ENCODE peak calls at places on chromosomes 7 and 10, in ten cellular contexts. One of them, this sample, is unnamed.

GRCh38 chr10:5283305-5284158 is 81.2 kb upstream of the UCN3 start:
- DNase-seq in lower leg skin: peak; percentile 59
- DNase-seq in fibroblast of lung: peak; percentile 66
- DNase-seq in heart left ventricle: peak; percentile 63
- DNase-seq in HCT116: peak; percentile 55
- DNase-seq in esophagus squamous epithelium: no peak
- DNase-seq in AG10803: peak; percentile 61
- DNase-seq in neural progenitor cell: peak; percentile 77
- DNase-seq in OCI-LY7: peak; percentile 39
- DNase-seq in fibroblast of mammary gland: peak; percentile 71
- DNase-seq in this sample: no peak

GRCh38 chr10:110437761-110438341 is 59.9 kb upstream of the DUSP5 start:
- DNase-seq in fibroblast of lung: no peak
- DNase-seq in HCT116: no peak
- DNase-seq in fibroblast of mammary gland: no peak
- DNase-seq in esophagus squamous epithelium: no peak
- DNase-seq in AG10803: no peak
- DNase-seq in heart left ventricle: no peak
- DNase-seq in neural progenitor cell: no peak
- DNase-seq in lower leg skin: no peak
- DNase-seq in OCI-LY7: peak; percentile 57
- DNase-seq in this sample: no peak

GRCh38 chr10:64093304-64093703 is 572.1 kb downstream of the REEP3 start:
- DNase-seq in lower leg skin: no peak
- DNase-seq in heart left ventricle: no peak
- DNase-seq in AG10803: no peak
- DNase-seq in fibroblast of mammary gland: no peak
- DNase-seq in esophagus squamous epithelium: no peak
- DNase-seq in OCI-LY7: no peak
- DNase-seq in fibroblast of lung: no peak
- DNase-seq in neural progenitor cell: no peak
- DNase-seq in HCT116: no peak
- DNase-seq in this sample: no peak

GRCh38 chr7:139798221-139798620 is 20.4 kb upstream of the HIPK2 start:
- DNase-seq in OCI-LY7: peak; percentile 59
- DNase-seq in lower leg skin: no peak
- DNase-seq in heart left ventricle: no peak
- DNase-seq in neural progenitor cell: no peak
- DNase-seq in esophagus squamous epithelium: no peak
- DNase-seq in AG10803: no peak
- DNase-seq in fibroblast of mammary gland: no peak
- DNase-seq in fibroblast of lung: no peak
- DNase-seq in HCT116: no peak
- DNase-seq in this sample: no peak

GRCh38 chr10:4121531-4122380 is 336.7 kb upstream of the KLF6 start:
- DNase-seq in HCT116: no peak
- DNase-seq in OCI-LY7: peak; percentile 20
- DNase-seq in neural progenitor cell: no peak
- DNase-seq in AG10803: no peak
- DNase-seq in fibroblast of lung: no peak
- DNase-seq in fibroblast of mammary gland: no peak
- DNase-seq in heart left ventricle: peak; percentile 37
- DNase-seq in lower leg skin: no peak
- DNase-seq in esophagus squamous epithelium: no peak
- DNase-seq in this sample: no peak

GRCh38 chr10:90302758-90303443 is 554.9 kb downstream of the HTR7 start:
- DNase-seq in fibroblast of lung: no peak
- DNase-seq in lower leg skin: no peak
- DNase-seq in heart left ventricle: peak; percentile 34
- DNase-seq in OCI-LY7: no peak
- DNase-seq in esophagus squamous epithelium: no peak
- DNase-seq in fibroblast of mammary gland: no peak
- DNase-seq in AG10803: no peak
- DNase-seq in neural progenitor cell: no peak
- DNase-seq in HCT116: no peak
- DNase-seq in this sample: no peak

GRCh38 chr10:89332092-89332633 is 4.4 kb downstream of the IFIT3 start:
- DNase-seq in heart left ventricle: no peak
- DNase-seq in HCT116: no peak
- DNase-seq in AG10803: peak; percentile 71
- DNase-seq in OCI-LY7: peak; percentile 59
- DNase-seq in neural progenitor cell: no peak
- DNase-seq in esophagus squamous epithelium: no peak
- DNase-seq in lower leg skin: no peak
- DNase-seq in fibroblast of lung: peak; percentile 81
- DNase-seq in fibroblast of mammary gland: peak; percentile 76
- DNase-seq in this sample: peak; percentile 54

GRCh38 chr10:47322300-47323061 is at the start of gene GDF2:
- DNase-seq in lower leg skin: no peak
- DNase-seq in fibroblast of mammary gland: no peak
- DNase-seq in esophagus squamous epithelium: no peak
- DNase-seq in OCI-LY7: no peak
- DNase-seq in AG10803: no peak
- DNase-seq in neural progenitor cell: no peak
- DNase-seq in HCT116: no peak
- DNase-seq in heart left ventricle: no peak
- DNase-seq in fibroblast of lung: no peak
- DNase-seq in this sample: no peak

GRCh38 chr10:69952069-69952800 is 100.4 kb upstream of the MACROH2A2 start:
- DNase-seq in fibroblast of mammary gland: no peak
- DNase-seq in HCT116: no peak
- DNase-seq in fibroblast of lung: no peak
- DNase-seq in heart left ventricle: no peak
- DNase-seq in OCI-LY7: peak; percentile 79
- DNase-seq in esophagus squamous epithelium: no peak
- DNase-seq in AG10803: no peak
- DNase-seq in neural progenitor cell: peak; percentile 71
- DNase-seq in lower leg skin: no peak
- DNase-seq in this sample: no peak

GRCh38 chr10:113097046-113097415 is 147.0 kb downstream of the TCF7L2 start:
- DNase-seq in OCI-LY7: no peak
- DNase-seq in fibroblast of mammary gland: no peak
- DNase-seq in esophagus squamous epithelium: no peak
- DNase-seq in neural progenitor cell: no peak
- DNase-seq in AG10803: no peak
- DNase-seq in fibroblast of lung: no peak
- DNase-seq in lower leg skin: no peak
- DNase-seq in heart left ventricle: no peak
- DNase-seq in HCT116: no peak
- DNase-seq in this sample: no peak

GRCh38 chr10:88755753-88756152 is 4.1 kb upstream of the LIPN start:
- DNase-seq in HCT116: no peak
- DNase-seq in lower leg skin: no peak
- DNase-seq in AG10803: no peak
- DNase-seq in OCI-LY7: no peak
- DNase-seq in fibroblast of mammary gland: no peak
- DNase-seq in fibroblast of lung: no peak
- DNase-seq in neural progenitor cell: no peak
- DNase-seq in esophagus squamous epithelium: no peak
- DNase-seq in heart left ventricle: no peak
- DNase-seq in this sample: no peak

GRCh38 chr7:12092499-12093130 is 118.5 kb upstream of the TMEM106B start:
- DNase-seq in OCI-LY7: no peak
- DNase-seq in HCT116: no peak
- DNase-seq in neural progenitor cell: no peak
- DNase-seq in AG10803: no peak
- DNase-seq in fibroblast of lung: no peak
- DNase-seq in heart left ventricle: no peak
- DNase-seq in lower leg skin: no peak
- DNase-seq in fibroblast of mammary gland: no peak
- DNase-seq in esophagus squamous epithelium: no peak
- DNase-seq in this sample: no peak

GRCh38 chr7:17598846-17599245 is 300.4 kb downstream of the AHR start:
- DNase-seq in OCI-LY7: no peak
- DNase-seq in lower leg skin: no peak
- DNase-seq in AG10803: peak; percentile 22
- DNase-seq in neural progenitor cell: no peak
- DNase-seq in HCT116: no peak
- DNase-seq in heart left ventricle: no peak
- DNase-seq in fibroblast of lung: no peak
- DNase-seq in fibroblast of mammary gland: peak; percentile 41
- DNase-seq in esophagus squamous epithelium: no peak
- DNase-seq in this sample: no peak

GRCh38 chr10:6973904-6974303 is 393.8 kb upstream of the PRKCQ start:
- DNase-seq in neural progenitor cell: no peak
- DNase-seq in heart left ventricle: no peak
- DNase-seq in AG10803: no peak
- DNase-seq in esophagus squamous epithelium: no peak
- DNase-seq in OCI-LY7: no peak
- DNase-seq in fibroblast of mammary gland: no peak
- DNase-seq in fibroblast of lung: no peak
- DNase-seq in lower leg skin: no peak
- DNase-seq in HCT116: no peak
- DNase-seq in this sample: no peak

GRCh38 chr10:13470270-13470669 is 58.5 kb downstream of the BEND7 start:
- DNase-seq in fibroblast of mammary gland: no peak
- DNase-seq in AG10803: no peak
- DNase-seq in heart left ventricle: no peak
- DNase-seq in fibroblast of lung: no peak
- DNase-seq in esophagus squamous epithelium: no peak
- DNase-seq in OCI-LY7: no peak
- DNase-seq in HCT116: no peak
- DNase-seq in neural progenitor cell: no peak
- DNase-seq in lower leg skin: no peak
- DNase-seq in this sample: no peak
- TF ChIP-seq CTCF in fibroblast of mammary gland: peak; percentile 5
- TF ChIP-seq CTCF in AG10803: no peak
- TF ChIP-seq CTCF in heart left ventricle: no peak
- TF ChIP-seq CTCF in fibroblast of lung: peak; percentile 5
- TF ChIP-seq CTCF in esophagus squamous epithelium: no peak
- TF ChIP-seq CTCF in OCI-LY7: peak; percentile 52
- TF ChIP-seq CTCF in HCT116: no peak
- TF ChIP-seq CTCF in neural progenitor cell: peak; percentile 40
- TF ChIP-seq CTCF in lower leg skin: no peak
- TF ChIP-seq CTCF in this sample: peak; percentile 28

GRCh38 chr10:86759073-86759672 is 2.8 kb downstream of the BMPR1A start:
- DNase-seq in neural progenitor cell: no peak
- DNase-seq in OCI-LY7: no peak
- DNase-seq in heart left ventricle: no peak
- DNase-seq in fibroblast of mammary gland: no peak
- DNase-seq in AG10803: peak; percentile 40
- DNase-seq in fibroblast of lung: peak; percentile 30
- DNase-seq in lower leg skin: no peak
- DNase-seq in HCT116: no peak
- DNase-seq in esophagus squamous epithelium: no peak
- DNase-seq in this sample: no peak
- H3K4me3 ChIP-seq in neural progenitor cell: peak overlapping the region; percentile 87
- H3K4me3 ChIP-seq in OCI-LY7: no peak overlapping the region
- H3K4me3 ChIP-seq in heart left ventricle: no peak overlapping the region
- H3K4me3 ChIP-seq in fibroblast of mammary gland: peak overlapping the region; percentile 1
- H3K4me3 ChIP-seq in AG10803: peak overlapping the region; percentile 75
- H3K4me3 ChIP-seq in fibroblast of lung: peak overlapping the region; percentile 63
- H3K4me3 ChIP-seq in lower leg skin: no peak overlapping the region
- H3K4me3 ChIP-seq in HCT116: no peak overlapping the region
- H3K4me3 ChIP-seq in esophagus squamous epithelium: peak overlapping the region; percentile 93
- H3K4me3 ChIP-seq in this sample: peak overlapping the region; percentile 85

GRCh38 chr7:73973091-73973490 is 54.9 kb upstream of the ELN start:
- DNase-seq in fibroblast of mammary gland: no peak
- DNase-seq in fibroblast of lung: no peak
- DNase-seq in OCI-LY7: no peak
- DNase-seq in heart left ventricle: peak; percentile 73
- DNase-seq in esophagus squamous epithelium: no peak
- DNase-seq in HCT116: no peak
- DNase-seq in neural progenitor cell: no peak
- DNase-seq in AG10803: no peak
- DNase-seq in lower leg skin: peak; percentile 7
- DNase-seq in this sample: no peak

GRCh38 chr7:73971315-73971700 is 56.7 kb upstream of the ELN start:
- DNase-seq in OCI-LY7: peak; percentile 15
- DNase-seq in esophagus squamous epithelium: no peak
- DNase-seq in lower leg skin: no peak
- DNase-seq in fibroblast of mammary gland: no peak
- DNase-seq in AG10803: no peak
- DNase-seq in HCT116: no peak
- DNase-seq in fibroblast of lung: no peak
- DNase-seq in heart left ventricle: peak; percentile 9
- DNase-seq in neural progenitor cell: no peak
- DNase-seq in this sample: no peak

GRCh38 chr7:73972614-73973013 is 55.4 kb upstream of the ELN start:
- DNase-seq in fibroblast of lung: no peak
- DNase-seq in OCI-LY7: no peak
- DNase-seq in neural progenitor cell: no peak
- DNase-seq in heart left ventricle: peak; percentile 7
- DNase-seq in esophagus squamous epithelium: no peak
- DNase-seq in fibroblast of mammary gland: no peak
- DNase-seq in HCT116: no peak
- DNase-seq in AG10803: no peak
- DNase-seq in lower leg skin: peak; percentile 3
- DNase-seq in this sample: no peak

GRCh38 chr7:73970801-73971229 is 57.2 kb upstream of the ELN start:
- DNase-seq in heart left ventricle: peak; percentile 13
- DNase-seq in neural progenitor cell: no peak
- DNase-seq in fibroblast of lung: no peak
- DNase-seq in AG10803: no peak
- DNase-seq in HCT116: no peak
- DNase-seq in OCI-LY7: no peak
- DNase-seq in lower leg skin: peak; percentile 11
- DNase-seq in esophagus squamous epithelium: no peak
- DNase-seq in fibroblast of mammary gland: no peak
- DNase-seq in this sample: no peak

DNA sequence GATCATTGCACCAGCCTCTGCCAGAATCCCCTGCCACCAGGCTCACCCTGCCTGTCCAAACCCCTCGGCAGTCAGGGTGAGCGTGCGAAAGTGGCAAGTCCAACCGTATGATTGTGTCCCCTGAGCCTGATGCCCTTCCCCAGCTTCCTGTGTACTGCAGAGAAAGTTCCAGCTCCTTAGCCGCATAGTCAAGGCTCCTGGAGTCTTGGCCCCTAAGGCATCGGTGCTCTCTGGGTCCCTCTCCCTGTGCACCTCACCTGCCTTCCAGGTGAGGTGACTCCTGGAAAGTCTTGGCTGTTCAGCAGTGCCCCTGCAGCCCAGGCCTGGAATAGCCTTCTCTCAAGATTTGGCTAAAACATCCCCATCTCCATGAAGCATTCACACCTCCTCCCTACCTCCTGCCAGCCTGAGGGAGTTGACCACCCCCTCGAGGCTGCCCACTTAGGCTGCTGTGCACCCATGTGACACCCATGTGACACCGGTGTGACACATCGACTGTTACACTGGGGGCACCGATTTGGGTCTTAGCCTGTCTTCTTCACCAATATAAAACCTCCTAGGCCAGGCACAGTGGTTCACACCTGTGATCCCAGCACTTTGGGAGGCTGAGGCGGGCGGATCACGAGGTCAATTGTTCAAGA is 56.2 kb upstream of the ELN start:
- DNase-seq in HCT116: peak; percentile 47
- DNase-seq in fibroblast of lung: no peak
- DNase-seq in lower leg skin: peak; percentile 12
- DNase-seq in heart left ventricle: peak; percentile 6
- DNase-seq in fibroblast of mammary gland: no peak
- DNase-seq in AG10803: no peak
- DNase-seq in esophagus squamous epithelium: no peak
- DNase-seq in OCI-LY7: no peak
- DNase-seq in neural progenitor cell: no peak
- DNase-seq in this sample: no peak
- TF ChIP-seq CTCF in HCT116: peak; percentile 45
- TF ChIP-seq CTCF in fibroblast of lung: peak; percentile 7
- TF ChIP-seq CTCF in lower leg skin: no peak
- TF ChIP-seq CTCF in heart left ventricle: no peak
- TF ChIP-seq CTCF in fibroblast of mammary gland: no peak
- TF ChIP-seq CTCF in AG10803: no peak
- TF ChIP-seq CTCF in esophagus squamous epithelium: no peak
- TF ChIP-seq CTCF in OCI-LY7: peak; percentile 46
- TF ChIP-seq CTCF in neural progenitor cell: peak; percentile 24
- TF ChIP-seq CTCF in this sample: no peak

GRCh38 chr7:14505906-14506305 is 396.6 kb downstream of the DGKB start:
- DNase-seq in heart left ventricle: no peak
- DNase-seq in lower leg skin: no peak
- DNase-seq in fibroblast of lung: peak; percentile 31
- DNase-seq in fibroblast of mammary gland: peak; percentile 4
- DNase-seq in neural progenitor cell: no peak
- DNase-seq in OCI-LY7: no peak
- DNase-seq in AG10803: no peak
- DNase-seq in HCT116: no peak
- DNase-seq in esophagus squamous epithelium: no peak
- DNase-seq in this sample: no peak
- H3K4me3 ChIP-seq in heart left ventricle: no peak overlapping the region
- H3K4me3 ChIP-seq in lower leg skin: no peak overlapping the region
- H3K4me3 ChIP-seq in fibroblast of lung: no peak overlapping the region
- H3K4me3 ChIP-seq in fibroblast of mammary gland: no peak overlapping the region
- H3K4me3 ChIP-seq in neural progenitor cell: no peak overlapping the region
- H3K4me3 ChIP-seq in OCI-LY7: no peak overlapping the region
- H3K4me3 ChIP-seq in AG10803: no peak overlapping the region
- H3K4me3 ChIP-seq in HCT116: no peak overlapping the region
- H3K4me3 ChIP-seq in esophagus squamous epithelium: no peak overlapping the region
- H3K4me3 ChIP-seq in this sample: no peak overlapping the region

This sample was measured in HFF-Myc.